ENCODE peak calls at places on chromosome 1, in five cellular contexts. One of them, this sample, is unnamed.

GRCh38 chr1:19689856-19690255 is 25.2 kb downstream of the HTR6 start:
- DNase-seq in endothelial cell of umbilical vein: no peak
- DNase-seq in lower leg skin: no peak
- DNase-seq in adrenal gland: no peak
- DNase-seq in spleen: no peak
- DNase-seq in this sample: no peak

GRCh38 chr1:227926896-227927885 is 20.5 kb downstream of the WNT9A start:
- DNase-seq in adrenal gland: no peak
- DNase-seq in lower leg skin: no peak
- DNase-seq in spleen: no peak
- DNase-seq in endothelial cell of umbilical vein: no peak
- DNase-seq in this sample: no peak

GRCh38 chr1:119083479-119083878 is 57.0 kb downstream of the WARS2 start:
- DNase-seq in endothelial cell of umbilical vein: no peak
- DNase-seq in adrenal gland: no peak
- DNase-seq in spleen: no peak
- DNase-seq in lower leg skin: no peak
- DNase-seq in this sample: no peak

GRCh38 chr1:230778916-230779590 is 31.9 kb downstream of the CAPN9 start:
- DNase-seq in spleen: no peak
- DNase-seq in adrenal gland: no peak
- DNase-seq in lower leg skin: no peak
- DNase-seq in endothelial cell of umbilical vein: peak; percentile 9
- DNase-seq in this sample: no peak

GRCh38 chr1:241660424-241660972 is 8.4 kb downstream of the WDR64 start:
- DNase-seq in endothelial cell of umbilical vein: no peak
- DNase-seq in spleen: no peak
- DNase-seq in adrenal gland: no peak
- DNase-seq in lower leg skin: no peak
- DNase-seq in this sample: no peak

GRCh38 chr1:14915356-14916054 is 238.0 kb upstream of the TMEM51 start:
- DNase-seq in spleen: no peak
- DNase-seq in lower leg skin: no peak
- DNase-seq in endothelial cell of umbilical vein: peak; percentile 47
- DNase-seq in adrenal gland: no peak
- DNase-seq in this sample: peak; percentile 36

GRCh38 chr1:223244366-223245103 is 101.5 kb upstream of the TLR5 start:
- DNase-seq in spleen: no peak
- DNase-seq in lower leg skin: peak; percentile 40
- DNase-seq in endothelial cell of umbilical vein: peak; percentile 32
- DNase-seq in adrenal gland: no peak
- DNase-seq in this sample: no peak

GRCh38 chr1:167223144-167224103 is 2.7 kb downstream of the POU2F1 start:
- DNase-seq in spleen: no peak
- DNase-seq in adrenal gland: no peak
- DNase-seq in lower leg skin: no peak
- DNase-seq in endothelial cell of umbilical vein: no peak
- DNase-seq in this sample: no peak

GRCh38 chr1:42135426-42135825 is 17.8 kb upstream of the GUCA2B start:
- DNase-seq in lower leg skin: no peak
- DNase-seq in adrenal gland: no peak
- DNase-seq in endothelial cell of umbilical vein: no peak
- DNase-seq in spleen: no peak
- DNase-seq in this sample: no peak

GRCh38 chr1:66924756-66925557 is at the start of the genes DNAI4 and MIER1:
- DNase-seq in lower leg skin: peak; percentile 99
- DNase-seq in endothelial cell of umbilical vein: peak; percentile 99
- DNase-seq in spleen: peak; percentile 100
- DNase-seq in adrenal gland: peak; percentile 98
- DNase-seq in this sample: peak; percentile 95

GRCh38 chr1:66929289-66929688 is 4.5 kb downstream of the MIER1 start:
- DNase-seq in adrenal gland: no peak
- DNase-seq in endothelial cell of umbilical vein: no peak
- DNase-seq in lower leg skin: no peak
- DNase-seq in spleen: no peak
- DNase-seq in this sample: no peak

GRCh38 chr1:66925944-66926343 is 1.2 kb downstream of the MIER1 start:
- DNase-seq in endothelial cell of umbilical vein: no peak
- DNase-seq in adrenal gland: no peak
- DNase-seq in spleen: no peak
- DNase-seq in lower leg skin: no peak
- DNase-seq in this sample: no peak

GRCh38 chr1:66927528-66927927 is 2.7 kb downstream of the MIER1 start:
- DNase-seq in adrenal gland: no peak
- DNase-seq in endothelial cell of umbilical vein: no peak
- DNase-seq in lower leg skin: no peak
- DNase-seq in spleen: no peak
- DNase-seq in this sample: no peak

DNA sequence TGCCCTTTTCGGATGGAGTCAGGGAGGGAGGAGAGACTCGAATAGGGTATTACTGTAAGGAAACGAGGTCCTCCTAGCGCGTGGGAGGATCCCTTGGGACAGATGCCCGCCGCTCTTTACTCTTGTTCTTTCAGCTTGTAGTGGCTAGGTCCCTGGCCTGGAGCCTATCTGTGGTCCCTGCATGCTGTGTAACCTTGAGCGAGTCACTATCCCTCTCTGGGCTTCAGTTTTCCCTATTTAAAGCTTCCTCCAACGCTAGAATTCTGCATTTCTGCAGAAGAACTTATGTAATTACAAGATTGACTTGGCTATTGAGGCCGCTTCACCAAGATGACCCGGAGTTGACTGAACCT is 744 bp downstream of the MIER1 start:
- DNase-seq in endothelial cell of umbilical vein: no peak
- DNase-seq in spleen: no peak
- DNase-seq in lower leg skin: no peak
- DNase-seq in adrenal gland: no peak
- DNase-seq in this sample: no peak
- TF ChIP-seq CTCF in endothelial cell of umbilical vein: no peak
- TF ChIP-seq CTCF in spleen: no peak
- TF ChIP-seq CTCF in lower leg skin: no peak
- TF ChIP-seq CTCF in adrenal gland: no peak
- TF ChIP-seq CTCF in this sample: no peak

GRCh38 chr1:145908653-145909052 is 1.2 kb downstream of the ITGA10 start:
- DNase-seq in endothelial cell of umbilical vein: no peak
- DNase-seq in adrenal gland: no peak
- DNase-seq in spleen: no peak
- DNase-seq in lower leg skin: no peak
- DNase-seq in this sample: no peak
- TF ChIP-seq CTCF in endothelial cell of umbilical vein: no peak
- TF ChIP-seq CTCF in adrenal gland: no peak
- TF ChIP-seq CTCF in spleen: no peak
- TF ChIP-seq CTCF in lower leg skin: no peak
- TF ChIP-seq CTCF in this sample: no peak

GRCh38 chr1:89821322-89822108 is 683 bp downstream of the LRRC8D start:
- DNase-seq in spleen: peak; percentile 94
- DNase-seq in endothelial cell of umbilical vein: peak; percentile 31
- DNase-seq in lower leg skin: peak; percentile 87
- DNase-seq in adrenal gland: peak; percentile 38
- DNase-seq in this sample: peak; percentile 42
- TF ChIP-seq CTCF in spleen: peak; percentile 21
- TF ChIP-seq CTCF in endothelial cell of umbilical vein: peak; percentile 12
- TF ChIP-seq CTCF in lower leg skin: no peak
- TF ChIP-seq CTCF in adrenal gland: no peak
- TF ChIP-seq CTCF in this sample: no peak

GRCh38 chr1:85259118-85259865 is at the start of gene C1orf52:
- DNase-seq in adrenal gland: peak; percentile 92
- DNase-seq in lower leg skin: peak; percentile 99
- DNase-seq in spleen: peak; percentile 99
- DNase-seq in endothelial cell of umbilical vein: peak; percentile 94
- DNase-seq in this sample: peak; percentile 96

GRCh38 chr1:85264150-85264549 is 4.7 kb upstream of the C1orf52 start:
- DNase-seq in endothelial cell of umbilical vein: peak; percentile 23
- DNase-seq in adrenal gland: no peak
- DNase-seq in spleen: no peak
- DNase-seq in lower leg skin: no peak
- DNase-seq in this sample: no peak

GRCh38 chr1:85262985-85263384 is 3.5 kb upstream of the C1orf52 start:
- DNase-seq in endothelial cell of umbilical vein: no peak
- DNase-seq in lower leg skin: no peak
- DNase-seq in adrenal gland: no peak
- DNase-seq in spleen: no peak
- DNase-seq in this sample: no peak

GRCh38 chr1:85258536-85259117 is 835 bp downstream of the C1orf52 start:
- DNase-seq in adrenal gland: no peak
- DNase-seq in lower leg skin: no peak
- DNase-seq in endothelial cell of umbilical vein: peak; percentile 20
- DNase-seq in spleen: no peak
- DNase-seq in this sample: no peak

DNA sequence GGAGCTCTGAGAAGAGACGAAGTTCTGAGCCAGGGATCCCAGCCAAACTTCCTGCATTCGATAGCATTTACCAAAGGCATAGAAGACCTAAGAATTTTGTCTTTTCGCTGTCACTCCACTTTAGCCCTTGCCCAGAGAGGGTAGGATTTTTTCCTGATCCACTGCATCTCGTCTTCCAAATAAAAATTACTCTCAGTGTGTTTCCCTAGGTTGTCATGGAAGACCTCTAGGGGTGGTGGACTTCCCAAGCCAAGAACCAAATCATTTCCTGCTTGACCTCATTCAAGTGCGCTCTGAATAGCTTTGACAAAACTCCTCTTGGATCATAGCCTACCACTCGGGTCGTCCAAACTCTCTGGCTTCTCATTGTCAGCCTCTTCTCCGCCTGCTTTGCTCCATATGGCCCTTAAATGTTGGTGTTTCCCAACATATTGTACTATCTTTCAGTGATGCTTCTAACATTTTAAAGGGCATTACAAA is 444 bp upstream of the C1orf52 start:
- DNase-seq in lower leg skin: no peak
- DNase-seq in adrenal gland: peak; percentile 39
- DNase-seq in spleen: no peak
- DNase-seq in endothelial cell of umbilical vein: no peak
- DNase-seq in this sample: no peak
- TF ChIP-seq CTCF in lower leg skin: no peak
- TF ChIP-seq CTCF in adrenal gland: no peak
- TF ChIP-seq CTCF in spleen: no peak
- TF ChIP-seq CTCF in endothelial cell of umbilical vein: no peak
- TF ChIP-seq CTCF in this sample: peak; percentile 37

GRCh38 chr1:226062558-226063361 is at the start of gene H3-3A:
- DNase-seq in lower leg skin: peak; percentile 100
- DNase-seq in adrenal gland: peak; percentile 98
- DNase-seq in endothelial cell of umbilical vein: peak; percentile 94
- DNase-seq in spleen: peak; percentile 99
- DNase-seq in this sample: peak; percentile 99
- TF ChIP-seq CTCF in lower leg skin: no peak
- TF ChIP-seq CTCF in adrenal gland: no peak
- TF ChIP-seq CTCF in endothelial cell of umbilical vein: no peak
- TF ChIP-seq CTCF in spleen: no peak
- TF ChIP-seq CTCF in this sample: no peak

DNA sequence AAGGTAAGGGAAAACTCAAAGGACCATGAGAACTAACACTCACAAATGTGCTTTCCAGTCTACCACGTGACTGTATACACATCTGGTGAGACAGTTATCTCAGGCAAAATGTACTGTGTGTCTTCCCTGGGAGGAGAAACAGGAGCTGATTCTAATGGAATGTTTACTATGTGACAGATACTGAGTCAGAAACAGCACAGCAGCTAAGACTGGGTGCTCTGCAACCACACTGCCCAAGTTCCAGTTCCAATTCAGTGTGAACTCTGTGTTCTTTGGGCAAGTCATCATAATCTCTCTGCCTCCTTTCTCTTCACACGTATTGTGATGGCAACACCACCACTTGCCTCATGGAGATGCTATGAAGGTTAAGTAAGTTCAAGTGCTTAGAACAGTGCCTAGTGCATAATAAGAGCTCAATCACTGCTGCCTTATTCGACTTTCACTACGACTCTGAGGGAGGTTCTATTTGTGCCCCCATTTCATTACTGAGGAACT is 79.0 kb downstream of the SLC45A1 start:
- DNase-seq in endothelial cell of umbilical vein: peak; percentile 71
- DNase-seq in spleen: no peak
- DNase-seq in lower leg skin: no peak
- DNase-seq in adrenal gland: peak; percentile 54
- DNase-seq in this sample: no peak
- TF ChIP-seq CTCF in endothelial cell of umbilical vein: no peak
- TF ChIP-seq CTCF in spleen: no peak
- TF ChIP-seq CTCF in lower leg skin: no peak
- TF ChIP-seq CTCF in adrenal gland: no peak
- TF ChIP-seq CTCF in this sample: no peak

DNA sequence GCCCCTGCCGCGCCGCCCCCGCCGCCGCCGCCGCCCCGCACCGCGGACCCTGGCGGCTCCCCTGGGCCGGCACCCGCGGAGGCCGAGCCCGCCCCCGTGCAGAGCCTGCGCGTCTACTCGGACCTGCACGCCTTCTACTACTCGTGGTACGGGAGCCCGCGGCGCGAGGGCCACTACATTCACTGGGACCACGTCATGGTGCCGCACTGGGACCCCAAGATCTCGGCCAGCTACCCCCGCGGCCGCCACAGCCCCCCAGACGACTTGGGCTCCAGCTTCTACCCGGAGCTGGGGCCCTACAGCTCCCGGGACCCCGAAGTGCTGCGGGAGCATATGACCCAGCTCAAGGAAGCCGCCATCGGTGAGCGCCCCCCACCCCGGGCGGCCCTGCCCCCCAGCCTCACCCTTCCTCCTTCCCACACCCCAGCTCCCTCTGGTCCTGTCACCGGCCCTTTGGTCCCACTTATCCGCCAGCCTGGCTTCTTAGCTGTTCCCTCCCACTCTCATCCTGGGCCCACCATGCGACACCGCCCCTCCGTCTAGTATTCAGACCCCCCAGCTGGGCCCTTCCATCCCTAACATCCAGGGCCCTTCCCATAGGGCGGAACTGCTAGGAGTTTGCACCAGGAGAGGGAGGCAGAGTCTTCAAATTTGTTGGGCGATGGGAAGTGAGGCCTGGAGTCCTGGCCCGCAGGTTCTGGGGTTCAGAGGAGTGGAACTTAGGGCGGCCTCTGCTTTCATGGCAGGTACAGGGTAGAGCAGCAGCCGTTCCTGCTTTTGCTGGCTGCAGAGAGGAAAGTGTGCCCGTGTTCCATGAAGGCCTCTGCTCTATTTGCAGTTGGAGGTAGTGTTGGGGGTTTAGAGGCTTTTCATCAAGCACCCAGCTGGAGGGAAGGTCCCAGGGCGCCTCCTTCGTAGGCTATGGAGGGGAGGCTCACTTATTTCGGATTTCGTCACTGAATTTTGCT is 1.0 kb downstream of the MANEAL start:
- DNase-seq in endothelial cell of umbilical vein: no peak
- DNase-seq in adrenal gland: no peak
- DNase-seq in lower leg skin: no peak
- DNase-seq in spleen: no peak
- DNase-seq in this sample: no peak
- TF ChIP-seq CTCF in endothelial cell of umbilical vein: no peak
- TF ChIP-seq CTCF in adrenal gland: no peak
- TF ChIP-seq CTCF in lower leg skin: no peak
- TF ChIP-seq CTCF in spleen: no peak
- TF ChIP-seq CTCF in this sample: no peak

This sample was measured in CD4-positive, alpha-beta T cell.